ENCODE peak calls at places on chromosomes 1 and 21, in six cellular contexts. Q, P, K, U, Z and G are unnamed samples.
A peak's percentile ranks its signal among the peaks of the same experiment; 100 is the strongest.

GRCh38 chr1:20052386-20052785 is 17.6 kb upstream of the PLA2G5 start:
- DNase-seq in P (no peak), Q (peak; percentile 34), U (no peak), Z (no peak), K (no peak), G (no peak)

GRCh38 chr1:28577738-28578536 is 14.1 kb upstream of the RAB42 start:
- DNase-seq in U (no peak), K (no peak), Z (no peak), P (no peak), Q (no peak), G (no peak)

GRCh38 chr21:46100426-46100825 is 2.5 kb downstream of the COL6A2 start:
- DNase-seq in U (peak; percentile 13), Z (peak; percentile 61), P (peak; percentile 83), Q (peak; percentile 69), K (no peak), G (peak; percentile 83)

GRCh38 chr1:204587621-204588020 is 71.4 kb downstream of the MDM4 start:
- DNase-seq in Q (no peak), K (no peak), Z (no peak), U (no peak), P (no peak), G (no peak)

GRCh38 chr1:41313661-41314131 is 47.5 kb upstream of the FOXO6 start:
- DNase-seq in P (peak; percentile 54), K (no peak), Z (peak; percentile 28), U (no peak), Q (no peak), G (peak; percentile 19)

GRCh38 chr1:27528701-27529637 is 39.0 kb upstream of the WASF2 start:
- DNase-seq in Q (no peak), K (peak; percentile 78), Z (peak; percentile 92), P (peak; percentile 80), U (peak; percentile 56), G (peak; percentile 89)

GRCh38 chr21:45818904-45819285 is 162.7 kb upstream of the COL6A1 start:
- DNase-seq in U (no peak), Z (peak; percentile 57), K (no peak), Q (peak; percentile 83), P (peak; percentile 60), G (peak; percentile 67)

GRCh38 chr1:226111865-226112395 is 49.4 kb downstream of the H3-3A start:
- DNase-seq in Z (no peak), K (no peak), Q (no peak), P (no peak), U (no peak), G (no peak)

GRCh38 chr21:37915941-37916794 is at the start of gene KCNJ6:
- DNase-seq in Z (peak; percentile 45), K (no peak), Q (peak; percentile 17), U (no peak), P (peak; percentile 25), G (peak; percentile 39)

GRCh38 chr1:40023379-40023944 is 17.1 kb upstream of the CAP1 start:
- DNase-seq in Z (no peak), Q (no peak), K (no peak), P (no peak), U (no peak), G (no peak)

GRCh38 chr1:40014253-40014706 is 26.2 kb upstream of the CAP1 start:
- DNase-seq in Q (no peak), U (no peak), Z (no peak), P (no peak), K (no peak), G (peak; percentile 48)

GRCh38 chr1:40014812-40015594 is 25.5 kb upstream of the CAP1 start:
- DNase-seq in P (peak; percentile 82), K (no peak), U (no peak), Q (peak; percentile 92), Z (peak; percentile 81), G (peak; percentile 59)

GRCh38 chr1:40020447-40021085 is 20.0 kb upstream of the CAP1 start:
- DNase-seq in Z (no peak), K (no peak), U (no peak), Q (no peak), P (no peak), G (no peak)

GRCh38 chr1:40017951-40018575 is 22.5 kb upstream of the CAP1 start:
- DNase-seq in U (no peak), Z (no peak), P (no peak), Q (no peak), K (no peak), G (no peak)
- TF ChIP-seq CTCF in U (no peak), Z (no peak), P (no peak), Q (no peak), K (no peak), G (no peak)

DNA sequence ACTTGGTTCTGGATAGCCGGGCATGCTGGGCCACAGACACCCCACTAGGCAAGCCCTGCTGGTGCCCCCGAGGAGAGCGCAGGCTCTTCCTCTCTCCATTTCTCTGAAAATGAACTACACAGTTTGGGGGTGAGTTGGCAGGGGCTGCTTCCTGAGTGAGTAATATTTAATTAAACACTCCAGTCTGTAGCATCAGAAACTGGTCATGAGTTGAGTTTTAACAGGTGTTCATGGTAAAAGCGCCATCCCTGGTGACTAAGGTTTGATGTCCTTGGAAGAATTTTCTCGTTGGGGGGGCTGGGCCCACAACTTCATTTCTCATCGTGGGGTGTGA is 1.7 kb downstream of the SPSB1 start:
- DNase-seq in K (no peak), Z (peak; percentile 63), U (no peak), P (peak; percentile 83), Q (peak; percentile 93), G (peak; percentile 72)
- H3K4me3 ChIP-seq in K (peak overlapping the region; percentile 96), Z (peak overlapping the region; percentile 99), U (peak overlapping the region; percentile 71), P (peak overlapping the region; percentile 68), Q (peak overlapping the region; percentile 99), G (peak overlapping the region; percentile 98)

GRCh38 chr1:110102081-110102480 is 10.2 kb upstream of the UBL4B start:
- DNase-seq in P (no peak), Z (peak; percentile 29), K (no peak), U (no peak), Q (no peak), G (no peak)

GRCh38 chr1:110112143-110112542 is at the start of gene UBL4B:
- DNase-seq in U (no peak), Z (no peak), P (no peak), Q (no peak), K (no peak), G (no peak)

GRCh38 chr1:110111081-110111480 is 1.2 kb upstream of the UBL4B start:
- DNase-seq in Q (no peak), K (no peak), Z (no peak), U (no peak), P (no peak), G (no peak)

GRCh38 chr1:110107867-110108469 is 4.3 kb upstream of the UBL4B start:
- DNase-seq in U (no peak), P (no peak), Z (no peak), K (no peak), Q (no peak), G (no peak)

GRCh38 chr1:110106013-110106941 is 6.0 kb upstream of the UBL4B start:
- DNase-seq in Z (peak; percentile 75), K (peak; percentile 54), P (peak; percentile 76), Q (peak; percentile 22), U (peak; percentile 60), G (peak; percentile 70)
- TF ChIP-seq CTCF in Z (peak; percentile 98), K (peak; percentile 95), P (peak; percentile 96), Q (peak; percentile 73), U (peak; percentile 82), G (peak; percentile 93)

GRCh38 chr1:201945157-201945556 is 1.2 kb downstream of the LMOD1 start:
- DNase-seq in K (no peak), Q (no peak), Z (no peak), P (no peak), U (no peak), G (no peak)

GRCh38 chr1:201945863-201946223 is 505 bp downstream of the LMOD1 start:
- DNase-seq in Z (no peak), U (no peak), K (no peak), P (no peak), Q (no peak), G (no peak)

GRCh38 chr1:201947697-201948008 is 1.3 kb upstream of the LMOD1 start:
- DNase-seq in U (no peak), K (no peak), Z (no peak), Q (no peak), P (no peak), G (no peak)

GRCh38 chr1:201944639-201945038 is 1.7 kb downstream of the LMOD1 start:
- DNase-seq in U (no peak), P (no peak), K (no peak), Q (no peak), Z (no peak), G (no peak)

GRCh38 chr1:201946224-201946908 is at the start of gene LMOD1:
- DNase-seq in P (peak; percentile 90), K (peak; percentile 80), U (peak; percentile 74), Z (peak; percentile 88), Q (peak; percentile 96), G (peak; percentile 96)
- H3K4me3 ChIP-seq in P (peak within 1 kb of the TSS; percentile 70), K (peak within 1 kb of the TSS; percentile 69), U (peak within 1 kb of the TSS; percentile 48), Z (peak within 1 kb of the TSS; percentile 41), Q (peak within 1 kb of the TSS; percentile 56), G (peak within 1 kb of the TSS; percentile 79)